ENCODE peak calls at places on chromosomes 13 and 19, in five cellular contexts. R is nephron progenitor cell; P is tibial artery; C is lower lobe of right lung; G is activated CD8-positive, alpha-beta T cell treated with anti-CD3 and anti-CD28 coated beads for 36 hours. F is an unnamed sample.

GRCh38 chr19:12314553-12314952 is 18.9 kb downstream of the ZNF563 start:
- DNase-seq in C (no peak), G (no peak), R (no peak), P (no peak), F (no peak)

GRCh38 chr19:870963-871401 is 11.5 kb downstream of the CFD start:
- DNase-seq in R (no peak), G (no peak), C (no peak), P (no peak), F (no peak)

GRCh38 chr19:11152318-11153062 is 3.1 kb downstream of the SPC24 start:
- DNase-seq in G (no peak), P (peak; percentile 87), C (no peak), R (no peak), F (no peak)

GRCh38 chr19:14149509-14149994 is 13.2 kb upstream of the ASF1B start:
- DNase-seq in P (peak; percentile 85), C (peak; percentile 76), R (no peak), G (peak; percentile 61), F (peak; percentile 55)

GRCh38 chr13:114130708-114131580 is 1.5 kb downstream of the RASA3 start:
- DNase-seq in P (peak; percentile 65), G (peak; percentile 81), C (peak; percentile 57), R (peak; percentile 59), F (peak; percentile 62)

GRCh38 chr19:33196446-33197193 is 2.5 kb downstream of the LRP3 start:
- DNase-seq in C (no peak), P (no peak), R (no peak), G (no peak), F (no peak)

GRCh38 chr13:31674056-31674455 is 65.3 kb upstream of the RXFP2 start:
- DNase-seq in G (no peak), P (no peak), R (no peak), C (no peak), F (no peak)

GRCh38 chr13:95139186-95139585 is 162.1 kb downstream of the ABCC4 start:
- DNase-seq in G (no peak), C (no peak), R (no peak), P (no peak), F (no peak)

GRCh38 chr19:5131031-5131865 is 162.3 kb downstream of the KDM4B start:
- DNase-seq in C (no peak), R (no peak), P (no peak), G (peak; percentile 65), F (peak; percentile 90)

GRCh38 chr13:27186295-27186694 is 14.7 kb upstream of the USP12 start:
- DNase-seq in G (no peak), C (no peak), R (no peak), P (no peak), F (no peak)

GRCh38 chr19:47776568-47776967 is 1.9 kb upstream of the SELENOW start:
- DNase-seq in P (no peak), R (no peak), G (no peak), C (no peak), F (no peak)

GRCh38 chr13:25415196-25415595 is 43.4 kb downstream of the ATP8A2 start:
- DNase-seq in G (no peak), C (no peak), R (no peak), P (no peak), F (no peak)

GRCh38 chr19:39802958-39803357 is 24.3 kb downstream of the LEUTX start:
- DNase-seq in P (no peak), C (no peak), R (no peak), G (no peak), F (no peak)

GRCh38 chr13:99015606-99016520 is 38.0 kb upstream of the DOCK9 start:
- DNase-seq in R (no peak), G (no peak), C (no peak), P (no peak), F (no peak)

GRCh38 chr19:42279148-42279901 is 10.3 kb downstream of the CIC start:
- DNase-seq in P (no peak), C (no peak), R (no peak), G (peak; percentile 27), F (no peak)

GRCh38 chr19:30219682-30220081 is 152.5 kb upstream of the ZNF536 start:
- DNase-seq in P (no peak), C (no peak), R (no peak), G (no peak), F (no peak)

GRCh38 chr13:93066187-93066586 is 160.4 kb upstream of the GPC6 start:
- DNase-seq in G (no peak), P (no peak), C (no peak), R (no peak), F (no peak)

GRCh38 chr13:39516140-39516539 is 86.9 kb downstream of the LHFPL6 start:
- DNase-seq in R (no peak), P (no peak), C (no peak), G (no peak), F (no peak)

GRCh38 chr13:112113851-112114250 is 46.9 kb downstream of the SOX1 start:
- DNase-seq in C (no peak), P (no peak), G (no peak), R (no peak), F (no peak)

GRCh38 chr13:45200701-45201230 is at the start of gene KCTD4:
- DNase-seq in G (no peak), P (no peak), R (no peak), C (no peak), F (no peak)

GRCh38 chr13:114104626-114105350 is 27.6 kb downstream of the RASA3 start:
- DNase-seq in P (peak; percentile 16), C (peak; percentile 35), R (no peak), G (no peak), F (no peak)

GRCh38 chr13:72458701-72459100 is 268.7 kb downstream of the MZT1 start:
- DNase-seq in R (no peak), G (no peak), P (no peak), C (no peak), F (no peak)

GRCh38 chr19:34598217-34599155 is 78.5 kb downstream of the SCGB2B2 start:
- DNase-seq in G (no peak), P (no peak), R (no peak), C (no peak), F (no peak)

GRCh38 chr19:15129856-15130580 is 22.8 kb downstream of the SYDE1 start:
- DNase-seq in R (no peak), C (no peak), G (peak; percentile 57), P (no peak), F (no peak)

GRCh38 chr19:33510728-33511255 is 10.8 kb downstream of the PEPD start:
- DNase-seq in R (no peak), C (no peak), P (no peak), G (no peak), F (no peak)

GRCh38 chr13:45040626-45041025 is 51.3 kb downstream of the GPALPP1 start:
- DNase-seq in R (no peak), G (no peak), C (no peak), P (no peak), F (no peak)

GRCh38 chr19:13056052-13056660 is 46.5 kb downstream of the LYL1 start:
- DNase-seq in C (peak; percentile 92), P (peak; percentile 75), G (no peak), R (no peak), F (no peak)

GRCh38 chr19:33621811-33622504 is at the start of gene CHST8:
- DNase-seq in R (peak; percentile 84), P (no peak), C (no peak), G (no peak), F (peak; percentile 28)

GRCh38 chr19:7348587-7349230 is at the start of gene ARHGEF18:
- DNase-seq in C (peak; percentile 78), G (peak; percentile 75), P (peak; percentile 35), R (no peak), F (peak; percentile 65)

GRCh38 chr13:78256479-78256878 is 337.8 kb upstream of the EDNRB start:
- DNase-seq in G (no peak), C (no peak), P (no peak), R (no peak), F (no peak)

GRCh38 chr13:36086117-36086516 is 45.1 kb downstream of the DCLK1 start:
- DNase-seq in R (no peak), P (no peak), C (no peak), G (no peak), F (no peak)
- TF ChIP-seq CTCF in R (no peak), P (no peak), C (no peak), G (no peak), F (no peak)

DNA sequence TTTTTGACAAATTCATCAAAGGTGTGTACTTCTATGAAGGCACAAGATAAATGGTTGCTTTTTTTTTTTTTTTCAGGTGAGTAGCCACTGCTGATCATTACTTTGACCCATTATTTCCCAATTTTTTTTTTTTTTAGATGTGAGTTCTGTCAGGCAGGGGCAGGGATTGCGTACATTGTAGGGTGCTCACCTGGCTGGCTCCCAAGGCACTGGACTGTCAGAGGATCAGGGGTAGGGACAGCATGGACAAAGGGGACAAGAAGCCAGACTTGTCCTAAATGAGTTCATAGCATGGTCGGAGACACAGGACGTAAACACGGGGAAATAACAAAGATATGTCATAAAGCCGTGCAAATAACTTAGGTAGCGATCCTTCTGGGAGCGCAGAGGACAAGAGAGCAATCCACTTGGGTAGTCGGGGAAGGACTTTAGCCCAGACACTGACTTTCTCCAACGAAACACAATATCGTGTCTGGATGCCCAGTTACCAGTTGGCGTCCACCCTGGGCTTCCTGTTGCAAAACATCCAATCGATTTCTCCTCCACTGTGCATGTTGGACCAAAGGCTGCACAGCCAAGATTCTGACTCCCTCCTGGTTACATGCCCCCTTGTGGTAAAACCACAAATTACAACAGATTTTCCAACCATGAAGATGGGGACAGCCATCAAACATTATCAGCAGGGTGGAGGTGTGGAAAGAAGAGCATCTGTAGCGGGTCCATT is 27.5 kb upstream of the KATNAL1 start:
- DNase-seq in P (no peak), R (no peak), C (no peak), G (peak; percentile 24), F (peak; percentile 35)
- TF ChIP-seq CTCF in P (peak; percentile 24), R (peak; percentile 49), C (peak; percentile 54), G (peak; percentile 78), F (peak; percentile 20)

GRCh38 chr13:107124129-107124718 is 556.3 kb upstream of the ARGLU1 start:
- DNase-seq in R (no peak), G (no peak), P (no peak), C (no peak), F (no peak)
- TF ChIP-seq CTCF in R (peak; percentile 90), G (peak; percentile 11), P (peak; percentile 65), C (peak; percentile 65), F (peak; percentile 26)

GRCh38 chr19:49297403-49297802 is 27.6 kb downstream of the SLC6A16 start:
- DNase-seq in C (no peak), P (no peak), G (no peak), R (no peak), F (no peak)

GRCh38 chr19:49295208-49295880 is 29.6 kb downstream of the SLC6A16 start:
- DNase-seq in G (no peak), R (no peak), C (no peak), P (no peak), F (no peak)

GRCh38 chr19:49301866-49302252 is 23.1 kb downstream of the SLC6A16 start:
- DNase-seq in P (no peak), G (no peak), R (no peak), C (no peak), F (no peak)

DNA sequence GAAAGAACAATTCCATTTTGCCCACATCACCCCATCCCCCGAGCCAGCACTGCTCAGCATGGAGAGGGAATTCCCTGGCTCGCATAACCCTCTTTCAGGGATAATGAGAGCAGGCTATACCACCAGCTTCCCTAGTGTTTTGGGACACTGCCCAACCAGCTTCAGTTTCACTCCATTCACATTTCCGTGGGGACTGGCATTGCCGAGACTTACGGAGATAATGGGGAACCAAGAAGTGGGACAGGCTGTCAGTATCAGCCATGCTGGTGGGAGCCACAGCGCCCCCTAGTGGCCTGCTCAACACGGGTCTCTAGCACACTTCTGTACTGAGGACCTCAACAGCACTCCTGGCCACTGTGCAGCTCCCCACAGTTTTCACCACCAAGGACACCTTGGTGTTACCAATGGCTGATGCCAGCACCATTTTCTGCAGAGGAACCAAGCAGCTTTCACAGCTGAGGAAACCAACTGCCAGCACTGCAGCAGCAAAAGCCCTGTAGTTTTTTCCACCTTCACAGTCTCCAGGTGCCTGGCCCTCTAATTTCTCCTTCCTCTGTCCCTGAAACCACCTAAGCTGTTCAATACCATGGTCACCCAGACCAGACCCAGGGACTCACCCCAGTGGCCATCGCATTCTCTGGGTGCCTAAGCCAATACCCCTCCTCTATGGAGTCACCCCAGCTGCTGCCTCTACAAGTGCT is 23.7 kb downstream of the SLC6A16 start:
- DNase-seq in R (peak; percentile 87), P (peak; percentile 72), G (peak; percentile 93), C (peak; percentile 88), F (peak; percentile 92)
- TF ChIP-seq CTCF in R (peak; percentile 93), P (peak; percentile 53), G (peak; percentile 96), C (peak; percentile 91), F (peak; percentile 80)

F was measured in GM10248.